ENCODE peak calls at places on chromosomes 6 and 20, in four cellular contexts. K is H1, P is HepG2, V is SK-N-SH. L is an unnamed sample.

GRCh38 chr6:15481892-15482291 is 180.9 kb downstream of the DTNBP1 start:
- DNase-seq in K (no peak), P (no peak), V (no peak), L (no peak)

GRCh38 chr20:63017826-63018411 is 11.2 kb upstream of the BHLHE23 start:
- DNase-seq in K (no peak), P (no peak), V (peak; percentile 69), L (no peak)

GRCh38 chr6:27553123-27553904 is 80.4 kb upstream of the ZNF184 start:
- DNase-seq in K (peak; percentile 73), P (peak; percentile 76), V (no peak), L (no peak)

GRCh38 chr6:37877373-37878149 is 58.0 kb downstream of the ZFAND3 start:
- DNase-seq in K (no peak), P (no peak), V (no peak), L (no peak)

GRCh38 chr20:21571841-21572690 is 58.2 kb upstream of the NKX2-2 start:
- DNase-seq in K (no peak), P (peak; percentile 23), V (peak; percentile 35), L (no peak)

GRCh38 chr6:35810831-35811698 is 5.9 kb downstream of the LHFPL5 start:
- DNase-seq in K (no peak), P (peak; percentile 30), V (no peak), L (no peak)

GRCh38 chr6:53984581-53984980 is 126.7 kb upstream of the MLIP start:
- DNase-seq in K (no peak), P (no peak), V (no peak), L (no peak)

GRCh38 chr6:166235666-166236292 is 68.1 kb upstream of the TBXT start:
- DNase-seq in K (no peak), P (no peak), V (no peak), L (no peak)

GRCh38 chr6:39169448-39170344 is 54.7 kb upstream of the SAYSD1 start:
- DNase-seq in K (no peak), P (no peak), V (no peak), L (no peak)

GRCh38 chr20:44357555-44358130 is 2.1 kb downstream of the HNF4A start:
- DNase-seq in K (no peak), P (no peak), V (no peak), L (no peak)

GRCh38 chr20:18225652-18226051 is 62.7 kb upstream of the ZNF133 start:
- DNase-seq in K (no peak), P (no peak), V (no peak), L (no peak)

GRCh38 chr6:152669894-152670293 is 27.8 kb upstream of the MYCT1 start:
- DNase-seq in K (no peak), P (peak; percentile 5), V (peak; percentile 27), L (peak; percentile 32)

GRCh38 chr20:49616154-49617007 is 48.4 kb upstream of the PTGIS start:
- DNase-seq in K (no peak), P (no peak), V (no peak), L (no peak)

GRCh38 chr6:132813173-132813856 is 1.1 kb upstream of the RPS12 start:
- DNase-seq in K (no peak), P (peak; percentile 57), V (no peak), L (no peak)

GRCh38 chr20:22684763-22685443 is 100.5 kb upstream of the FOXA2 start:
- DNase-seq in K (no peak), P (no peak), V (no peak), L (no peak)

GRCh38 chr6:29892696-29893095 is 49.6 kb upstream of the HLA-A start:
- DNase-seq in K (no peak), P (no peak), V (no peak), L (no peak)

GRCh38 chr6:39402239-39402751 is 79.8 kb upstream of the KCNK16 start:
- DNase-seq in K (no peak), P (no peak), V (no peak), L (no peak)

GRCh38 chr20:61801857-61802442 is 263.7 kb downstream of the TAF4 start:
- DNase-seq in K (no peak), P (no peak), V (no peak), L (no peak)

GRCh38 chr6:80543598-80544181 is 437.2 kb downstream of the BCKDHB start:
- DNase-seq in K (no peak), P (no peak), V (no peak), L (no peak)

GRCh38 chr20:23647346-23647745 is 9.6 kb upstream of the CST3 start:
- DNase-seq in K (no peak), P (no peak), V (no peak), L (no peak)

GRCh38 chr6:100300221-100300736 is 164.4 kb downstream of the SIM1 start:
- DNase-seq in K (no peak), P (peak; percentile 71), V (no peak), L (no peak)

GRCh38 chr20:47667531-47668312 is 117.6 kb downstream of the SULF2 start:
- DNase-seq in K (no peak), P (no peak), V (no peak), L (no peak)

GRCh38 chr6:79269877-79270276 is 35.4 kb upstream of the HMGN3 start:
- DNase-seq in K (no peak), P (no peak), V (no peak), L (no peak)

GRCh38 chr6:3058957-3059356 is 9.3 kb upstream of the RIPK1 start:
- DNase-seq in K (no peak), P (no peak), V (no peak), L (no peak)

GRCh38 chr6:3057063-3057462 is 11.2 kb upstream of the RIPK1 start:
- DNase-seq in K (no peak), P (no peak), V (no peak), L (no peak)

GRCh38 chr6:3052481-3053230 is 15.6 kb upstream of the RIPK1 start:
- DNase-seq in K (no peak), P (no peak), V (no peak), L (no peak)

DNA sequence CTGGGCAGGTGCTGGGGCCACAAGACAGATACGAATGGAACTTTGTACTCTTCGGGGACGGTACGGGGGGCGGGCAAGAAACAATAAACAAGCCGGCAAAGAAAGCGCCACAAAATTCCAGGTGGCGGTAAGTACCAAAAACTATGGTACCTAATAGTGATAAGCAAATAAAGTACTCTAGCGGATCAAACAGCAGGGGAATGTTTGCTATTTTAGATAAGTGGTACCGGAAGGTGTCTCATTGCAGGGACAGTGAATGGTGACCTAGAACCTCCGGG is 15.1 kb upstream of the RIPK1 start:
- DNase-seq in K (no peak), P (peak; percentile 89), V (no peak), L (no peak)
- H3K27ac ChIP-seq in K (no peak overlapping the region), P (peak overlapping the region; percentile 85), V (no peak overlapping the region), L (no peak overlapping the region)

GRCh38 chr6:106614131-106614530 is 15.2 kb downstream of the RTN4IP1 start:
- DNase-seq in K (no peak), P (no peak), V (no peak), L (no peak)
- H3K9ac ChIP-seq in K (no peak overlapping the region), P (no peak overlapping the region), V (no peak overlapping the region), L (no peak overlapping the region)

GRCh38 chr6:96980142-96980541 is 55.6 kb downstream of the KLHL32 start:
- DNase-seq in K (no peak), P (no peak), V (no peak), L (no peak)
- H3K27ac ChIP-seq in K (no peak overlapping the region), P (no peak overlapping the region), V (no peak overlapping the region), L (no peak overlapping the region)

GRCh38 chr6:150144294-150144868 is 1.5 kb downstream of the PPP1R14C start:
- DNase-seq in K (no peak), P (no peak), V (no peak), L (no peak)
- H3K9ac ChIP-seq in K (no peak overlapping the region), P (no peak overlapping the region), V (no peak overlapping the region), L (no peak overlapping the region)

DNA sequence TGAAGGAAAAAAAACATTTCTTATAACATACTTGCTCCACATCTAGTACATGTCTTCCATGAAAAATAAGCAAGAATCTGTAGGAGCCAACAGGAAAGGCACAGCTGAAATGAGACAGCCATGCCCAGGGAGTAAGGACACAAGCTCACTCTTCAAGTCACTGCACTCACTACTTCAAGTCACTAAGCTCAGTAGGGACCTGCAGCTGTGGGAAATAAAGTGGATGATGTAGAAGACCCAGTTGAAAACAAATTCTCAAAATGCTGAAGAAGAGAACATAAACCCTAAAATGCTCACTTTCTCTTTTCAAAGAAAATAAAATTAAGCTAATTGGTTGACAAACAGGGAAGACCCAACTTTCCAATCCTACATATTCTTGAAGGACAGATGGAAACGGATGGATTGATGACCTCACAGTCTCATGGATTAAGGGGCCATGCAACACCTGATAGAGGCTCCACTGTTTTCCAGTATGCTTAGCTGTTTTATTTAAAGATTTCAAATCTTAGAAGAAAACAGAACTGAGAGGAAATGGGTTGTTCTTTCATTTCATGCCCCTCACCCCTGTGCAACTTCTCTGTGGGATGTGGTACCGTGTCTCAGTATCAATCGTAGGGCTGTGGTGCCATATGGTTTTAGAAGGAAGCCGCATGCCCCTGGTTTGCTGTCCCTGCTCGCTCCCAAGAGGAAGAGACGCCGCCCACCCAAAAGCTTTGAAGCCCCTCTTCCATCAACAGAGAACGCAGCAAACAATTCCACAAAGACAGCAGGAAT is 133.3 kb downstream of the WDR27 start:
- DNase-seq in K (no peak), P (no peak), V (no peak), L (no peak)
- H3K27ac ChIP-seq in K (no peak overlapping the region), P (no peak overlapping the region), V (no peak overlapping the region), L (no peak overlapping the region)

GRCh38 chr20:5741089-5741488 is 9.1 kb upstream of the SHLD1 start:
- DNase-seq in K (no peak), P (no peak), V (no peak), L (no peak)
- H3K9ac ChIP-seq in K (no peak overlapping the region), P (no peak overlapping the region), V (no peak overlapping the region), L (no peak overlapping the region)

GRCh38 chr20:58630063-58630462 is 21.0 kb upstream of the STX16 start:
- DNase-seq in K (no peak), P (no peak), V (no peak), L (no peak)
- H3K27ac ChIP-seq in K (no peak overlapping the region), P (no peak overlapping the region), V (no peak overlapping the region), L (no peak overlapping the region)

DNA sequence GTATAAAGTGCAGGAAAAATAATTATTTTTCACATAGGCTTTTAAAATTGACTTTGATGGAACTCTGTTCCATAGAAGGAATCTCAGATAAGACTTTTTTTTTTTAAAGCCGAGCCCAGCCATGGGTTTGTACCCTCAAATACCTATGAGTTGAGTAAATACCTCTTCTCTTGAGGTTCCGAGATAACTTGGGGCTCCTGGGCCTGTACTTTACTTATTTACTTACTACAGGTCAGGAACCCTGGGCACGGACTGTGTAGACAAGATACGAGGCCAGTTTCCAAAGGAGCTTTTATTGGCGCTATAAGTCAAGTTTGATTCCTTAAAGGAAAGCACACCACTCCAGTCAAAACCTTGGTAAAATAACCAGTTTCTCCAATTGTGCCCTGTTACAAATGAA is 7.5 kb downstream of the AFG1L start:
- DNase-seq in K (no peak), P (no peak), V (no peak), L (no peak)
- H3K9ac ChIP-seq in K (no peak overlapping the region), P (no peak overlapping the region), V (no peak overlapping the region), L (no peak overlapping the region)